ENCODE peak calls at places on chromosome X, in nine cellular contexts. One of them, this sample, is unnamed.

GRCh38 chrX:1529328-1529727 is 7.7 kb downstream of the P2RY8 start:
- DNase-seq in NCI-H2081: no peak
- DNase-seq in lung: no peak
- DNase-seq in iris pigment epithelial cell: no peak
- DNase-seq in globus pallidus: no peak
- DNase-seq in neural progenitor cell: no peak
- DNase-seq in hepatocyte: no peak
- DNase-seq in WTC11: no peak
- DNase-seq in NCI-H1694: no peak
- DNase-seq in this sample: no peak

GRCh38 chrX:131264053-131264452 is 25.1 kb downstream of the IGSF1 start:
- DNase-seq in iris pigment epithelial cell: no peak
- DNase-seq in NCI-H1694: no peak
- DNase-seq in lung: no peak
- DNase-seq in NCI-H2081: no peak
- DNase-seq in neural progenitor cell: no peak
- DNase-seq in globus pallidus: no peak
- DNase-seq in hepatocyte: no peak
- DNase-seq in WTC11: no peak
- DNase-seq in this sample: no peak

GRCh38 chrX:131201986-131202385 is 87.1 kb downstream of the IGSF1 start:
- DNase-seq in hepatocyte: no peak
- DNase-seq in iris pigment epithelial cell: no peak
- DNase-seq in lung: no peak
- DNase-seq in neural progenitor cell: no peak
- DNase-seq in NCI-H1694: no peak
- DNase-seq in NCI-H2081: no peak
- DNase-seq in WTC11: no peak
- DNase-seq in globus pallidus: no peak
- DNase-seq in this sample: no peak

GRCh38 chrX:122046226-122046625 is 998.8 kb downstream of the GLUD2 start:
- DNase-seq in lung: no peak
- DNase-seq in iris pigment epithelial cell: peak
- DNase-seq in globus pallidus: no peak
- DNase-seq in WTC11: no peak
- DNase-seq in NCI-H2081: no peak
- DNase-seq in NCI-H1694: no peak
- DNase-seq in hepatocyte: no peak
- DNase-seq in neural progenitor cell: no peak
- DNase-seq in this sample: no peak

GRCh38 chrX:18674417-18674787 is 2.5 kb upstream of the RS1 start:
- DNase-seq in lung: no peak
- DNase-seq in globus pallidus: no peak
- DNase-seq in iris pigment epithelial cell: no peak
- DNase-seq in NCI-H2081: no peak
- DNase-seq in WTC11: peak
- DNase-seq in hepatocyte: peak
- DNase-seq in neural progenitor cell: peak
- DNase-seq in NCI-H1694: no peak
- DNase-seq in this sample: peak

GRCh38 chrX:750812-751211 is 120.2 kb downstream of the SHOX start:
- DNase-seq in WTC11: no peak
- DNase-seq in NCI-H1694: no peak
- DNase-seq in NCI-H2081: no peak
- DNase-seq in lung: no peak
- DNase-seq in globus pallidus: no peak
- DNase-seq in neural progenitor cell: no peak
- DNase-seq in iris pigment epithelial cell: no peak
- DNase-seq in hepatocyte: no peak
- DNase-seq in this sample: no peak

GRCh38 chrX:17024896-17025295 is 78.4 kb downstream of the REPS2 start:
- DNase-seq in WTC11: peak
- DNase-seq in globus pallidus: no peak
- DNase-seq in iris pigment epithelial cell: no peak
- DNase-seq in NCI-H2081: no peak
- DNase-seq in hepatocyte: peak
- DNase-seq in lung: no peak
- DNase-seq in neural progenitor cell: no peak
- DNase-seq in NCI-H1694: no peak
- DNase-seq in this sample: no peak

GRCh38 chrX:117936162-117936561 is 180.4 kb downstream of the KLHL13 start:
- DNase-seq in globus pallidus: no peak
- DNase-seq in WTC11: no peak
- DNase-seq in hepatocyte: no peak
- DNase-seq in neural progenitor cell: no peak
- DNase-seq in lung: no peak
- DNase-seq in NCI-H1694: no peak
- DNase-seq in iris pigment epithelial cell: no peak
- DNase-seq in NCI-H2081: no peak
- DNase-seq in this sample: no peak

GRCh38 chrX:70554081-70554480 is 109.4 kb downstream of the DLG3 start:
- DNase-seq in NCI-H2081: no peak
- DNase-seq in hepatocyte: peak
- DNase-seq in neural progenitor cell: no peak
- DNase-seq in globus pallidus: no peak
- DNase-seq in WTC11: no peak
- DNase-seq in NCI-H1694: no peak
- DNase-seq in iris pigment epithelial cell: peak
- DNase-seq in lung: no peak
- DNase-seq in this sample: peak

GRCh38 chrX:69318651-69319305 is 153.5 kb upstream of the PJA1 start:
- DNase-seq in hepatocyte: no peak
- DNase-seq in lung: peak
- DNase-seq in globus pallidus: no peak
- DNase-seq in WTC11: no peak
- DNase-seq in neural progenitor cell: no peak
- DNase-seq in NCI-H2081: no peak
- DNase-seq in iris pigment epithelial cell: no peak
- DNase-seq in NCI-H1694: no peak
- DNase-seq in this sample: no peak

GRCh38 chrX:71081348-71082148 is 13.4 kb upstream of the SNX12 start:
- DNase-seq in globus pallidus: no peak
- DNase-seq in WTC11: no peak
- DNase-seq in hepatocyte: no peak
- DNase-seq in NCI-H1694: no peak
- DNase-seq in NCI-H2081: no peak
- DNase-seq in neural progenitor cell: no peak
- DNase-seq in iris pigment epithelial cell: peak
- DNase-seq in lung: no peak
- DNase-seq in this sample: no peak

GRCh38 chrX:131802836-131803626 is 220.1 kb upstream of the STK26 start:
- DNase-seq in iris pigment epithelial cell: no peak
- DNase-seq in neural progenitor cell: no peak
- DNase-seq in globus pallidus: no peak
- DNase-seq in lung: peak
- DNase-seq in hepatocyte: no peak
- DNase-seq in NCI-H1694: no peak
- DNase-seq in WTC11: peak
- DNase-seq in NCI-H2081: peak
- DNase-seq in this sample: no peak

GRCh38 chrX:47958943-47959342 is 44.8 kb downstream of the ZNF182 start:
- DNase-seq in iris pigment epithelial cell: peak
- DNase-seq in NCI-H2081: no peak
- DNase-seq in globus pallidus: no peak
- DNase-seq in lung: no peak
- DNase-seq in NCI-H1694: no peak
- DNase-seq in neural progenitor cell: no peak
- DNase-seq in hepatocyte: peak
- DNase-seq in WTC11: no peak
- DNase-seq in this sample: no peak

This sample was measured in HAP-1.